ENCODE peak calls at places on chromosomes 16 and 17, in six cellular contexts. J is cardiac fibroblast, G is heart right ventricle, P is tibial artery, U is foreskin fibroblast, N is heart left ventricle. V is an unnamed sample.

GRCh38 chr17:418421-418751 is 65.8 kb upstream of the RPH3AL start:
- DNase-seq in J (no peak), G (no peak), P (no peak), U (no peak), N (no peak), V (no peak)

GRCh38 chr16:47204736-47205499 is 61.2 kb upstream of the NETO2 start:
- DNase-seq in J (no peak), G (no peak), P (no peak), U (no peak), N (no peak), V (no peak)

GRCh38 chr17:77826132-77826873 is 132.2 kb upstream of the TNRC6C start:
- DNase-seq in J (no peak), G (no peak), P (peak; percentile 47), U (no peak), N (no peak), V (no peak)

GRCh38 chr16:57606847-57607501 is 21.5 kb upstream of the ADGRG1 start:
- DNase-seq in J (no peak), G (no peak), P (peak; percentile 58), U (no peak), N (no peak), V (no peak)

GRCh38 chr16:59192551-59193199 is 458.6 kb upstream of the GOT2 start:
- DNase-seq in J (no peak), G (no peak), P (no peak), U (no peak), N (no peak), V (no peak)

GRCh38 chr16:23006380-23006779 is 142.9 kb downstream of the USP31 start:
- DNase-seq in J (no peak), G (no peak), P (no peak), U (no peak), N (no peak), V (no peak)

GRCh38 chr17:82297280-82297803 is 20.1 kb downstream of the CD7 start:
- DNase-seq in J (peak; percentile 88), G (peak; percentile 67), P (peak; percentile 91), U (peak; percentile 95), N (peak; percentile 89), V (no peak)

GRCh38 chr17:32995416-32995815 is 3.8 kb downstream of the SPACA3 start:
- DNase-seq in J (no peak), G (no peak), P (no peak), U (no peak), N (no peak), V (no peak)

GRCh38 chr17:17693253-17693954 is 12.1 kb downstream of the RAI1 start:
- DNase-seq in J (peak; percentile 47), G (peak; percentile 63), P (peak; percentile 86), U (no peak), N (peak; percentile 79), V (peak; percentile 56)

GRCh38 chr16:35664091-35664693 is 2204.8 kb downstream of the TP53TG3F start:
- DNase-seq in J (no peak), G (no peak), P (peak; percentile 17), U (no peak), N (no peak), V (no peak)

GRCh38 chr17:66655861-66656260 is 179.1 kb upstream of the CACNG5 start:
- DNase-seq in J (peak; percentile 56), G (no peak), P (no peak), U (peak; percentile 76), N (no peak), V (peak; percentile 55)

GRCh38 chr17:12567077-12568053 is 98.3 kb upstream of the MYOCD start:
- DNase-seq in J (no peak), G (no peak), P (no peak), U (no peak), N (no peak), V (no peak)

GRCh38 chr17:45242015-45242414 is 19.9 kb downstream of the SPATA32 start:
- DNase-seq in J (no peak), G (no peak), P (no peak), U (no peak), N (no peak), V (no peak)

GRCh38 chr17:45240905-45241314 is 19.2 kb downstream of the FMNL1 start:
- DNase-seq in J (no peak), G (no peak), P (no peak), U (no peak), N (no peak), V (no peak)

GRCh38 chr17:45243750-45244149 is 18.1 kb downstream of the SPATA32 start:
- DNase-seq in J (no peak), G (no peak), P (no peak), U (no peak), N (no peak), V (no peak)

GRCh38 chr17:45238155-45238774 is 16.6 kb downstream of the FMNL1 start:
- DNase-seq in J (no peak), G (no peak), P (no peak), U (no peak), N (peak; percentile 37), V (no peak)

GRCh38 chr17:45241315-45242011 is 19.8 kb downstream of the FMNL1 start:
- DNase-seq in J (no peak), G (no peak), P (no peak), U (no peak), N (no peak), V (peak; percentile 49)
- H3K4me3 ChIP-seq in J (peak overlapping the region; percentile 22), G (peak overlapping the region; percentile 43), P (peak overlapping the region; percentile 16), U (no peak overlapping the region), N (peak overlapping the region; percentile 39), V (peak overlapping the region; percentile 43)

DNA sequence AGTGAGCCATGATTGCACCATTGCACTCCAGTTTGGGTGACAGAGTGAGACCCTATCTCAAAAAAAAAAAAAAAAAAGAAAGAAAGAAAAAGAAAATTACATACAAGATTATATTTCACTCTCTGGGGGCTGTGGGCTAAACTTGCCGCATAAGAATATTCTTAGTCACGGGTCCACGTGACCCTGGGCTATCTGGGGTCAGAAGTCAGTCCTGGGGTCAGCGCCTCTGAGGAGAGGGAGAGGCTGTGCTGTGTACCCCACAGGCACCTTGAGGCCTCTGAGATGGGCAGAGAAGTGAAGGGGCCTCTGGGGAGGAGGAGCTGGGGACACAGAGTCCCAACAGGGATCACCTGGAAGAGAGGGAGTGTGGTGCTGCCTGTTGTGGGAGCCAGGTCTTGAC is 5.8 kb upstream of the CD79B start:
- DNase-seq in J (no peak), G (no peak), P (no peak), U (no peak), N (no peak), V (no peak)
- H3K4me3 ChIP-seq in J (no peak overlapping the region), G (no peak overlapping the region), P (no peak overlapping the region), U (no peak overlapping the region), N (no peak overlapping the region), V (no peak overlapping the region)

GRCh38 chr17:34207572-34207971 is 47.5 kb upstream of the CCL2 start:
- DNase-seq in J (no peak), G (no peak), P (no peak), U (no peak), N (no peak), V (no peak)
- H3K4me3 ChIP-seq in J (no peak overlapping the region), G (no peak overlapping the region), P (no peak overlapping the region), U (no peak overlapping the region), N (no peak overlapping the region), V (no peak overlapping the region)

DNA sequence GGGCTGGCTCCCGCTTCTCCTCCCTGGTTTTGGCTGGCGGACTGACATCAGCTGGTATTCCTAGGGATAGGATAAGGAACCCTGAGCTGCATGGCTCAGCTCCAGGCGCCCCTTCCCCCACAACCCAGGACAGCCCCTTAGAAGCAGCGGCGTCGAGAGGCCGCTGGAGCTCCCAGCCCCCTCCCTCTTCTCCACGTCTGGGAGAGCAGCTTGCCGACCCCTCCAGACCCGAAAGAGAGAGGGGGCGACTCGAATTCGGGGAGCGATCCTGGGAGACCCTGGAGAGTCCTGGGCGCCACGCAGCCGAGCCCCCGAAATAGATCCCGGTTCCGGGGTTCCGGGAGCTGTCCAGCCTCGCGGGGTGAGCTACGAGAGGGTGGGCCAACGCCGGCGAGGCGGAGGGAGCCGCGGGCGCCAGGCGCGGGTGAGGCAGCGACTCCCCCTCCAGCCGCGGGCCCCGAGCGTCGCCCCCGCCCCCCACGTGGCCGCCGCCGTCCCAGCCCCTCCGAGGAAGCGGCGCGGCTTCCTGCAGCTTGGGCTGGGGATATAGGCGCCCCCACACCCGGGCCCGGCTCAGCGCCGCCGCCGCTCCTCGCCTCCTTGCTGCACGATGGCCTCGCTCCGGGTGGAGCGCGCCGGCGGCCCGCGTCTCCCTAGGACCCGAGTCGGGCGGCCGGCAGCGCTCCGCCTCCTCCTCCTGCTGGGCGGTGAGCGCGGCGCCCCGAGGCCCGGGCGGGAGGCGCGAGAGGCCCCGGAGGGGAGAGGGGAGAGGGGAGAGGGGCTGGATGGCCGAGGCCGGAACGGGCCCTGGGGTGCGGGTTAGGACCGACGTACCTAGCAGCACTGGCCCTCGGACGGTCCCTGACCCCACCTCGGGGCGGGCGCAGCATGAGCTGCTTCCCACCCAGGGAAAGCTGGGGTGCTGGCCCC is at the start of gene RAMP2:
- DNase-seq in J (no peak), G (peak; percentile 55), P (no peak), U (no peak), N (no peak), V (peak; percentile 71)
- H3K4me3 ChIP-seq in J (peak within 1 kb of the TSS; percentile 42), G (peak within 1 kb of the TSS; percentile 72), P (peak within 1 kb of the TSS; percentile 58), U (peak within 1 kb of the TSS; percentile 40), N (peak within 1 kb of the TSS; percentile 79), V (peak within 1 kb of the TSS; percentile 45)

GRCh38 chr17:51486885-51487520 is 226.7 kb downstream of the UTP18 start:
- DNase-seq in J (no peak), G (no peak), P (no peak), U (no peak), N (no peak), V (no peak)
- H3K4me3 ChIP-seq in J (no peak overlapping the region), G (no peak overlapping the region), P (no peak overlapping the region), U (no peak overlapping the region), N (no peak overlapping the region), V (no peak overlapping the region)

GRCh38 chr17:76121932-76122383 is 18.4 kb upstream of the EXOC7 start:
- DNase-seq in J (peak; percentile 22), G (peak; percentile 31), P (no peak), U (peak; percentile 21), N (no peak), V (no peak)
- H3K4me3 ChIP-seq in J (peak overlapping the region; percentile 15), G (peak overlapping the region; percentile 49), P (peak overlapping the region; percentile 55), U (peak overlapping the region; percentile 20), N (peak overlapping the region; percentile 35), V (no peak overlapping the region)

V was measured in cardiac muscle cell.